ENCODE peak calls at places on chromosomes 12 and 14, in eight cellular contexts. Y is natural killer cell; R is GM23338; O is CD8-positive, alpha-beta T cell; Q is lower leg skin; K is thyroid gland; C is heart right ventricle; L is B cell. G is an unnamed sample.

GRCh38 chr14:33679461-33680225 is 271.2 kb downstream of the EGLN3 start:
- DNase-seq in Y (no peak), R (no peak), O (no peak), Q (no peak), K (no peak), C (no peak), L (no peak), G (no peak)

GRCh38 chr12:82593901-82594396 is 92.8 kb upstream of the TMTC2 start:
- DNase-seq in Y (no peak), R (no peak), O (no peak), Q (no peak), K (no peak), C (no peak), L (no peak), G (no peak)

GRCh38 chr14:84442481-84442880 is 1087.5 kb upstream of the FLRT2 start:
- DNase-seq in Y (no peak), R (no peak), O (no peak), Q (no peak), K (no peak), C (no peak), L (no peak), G (no peak)

GRCh38 chr12:11875414-11875935 is 195.3 kb upstream of the BCL2L14 start:
- DNase-seq in Y (no peak), R (no peak), O (no peak), Q (no peak), K (no peak), C (no peak), L (no peak), G (no peak)

GRCh38 chr12:111588010-111588409 is 11.1 kb downstream of the ATXN2 start:
- DNase-seq in Y (no peak), R (no peak), O (no peak), Q (no peak), K (no peak), C (no peak), L (no peak), G (no peak)

GRCh38 chr14:96989293-96989692 is 192.1 kb downstream of the VRK1 start:
- DNase-seq in Y (no peak), R (no peak), O (no peak), Q (no peak), K (no peak), C (no peak), L (no peak), G (no peak)

GRCh38 chr14:53510281-53510912 is 357.3 kb upstream of the DDHD1 start:
- DNase-seq in Y (no peak), R (no peak), O (no peak), Q (no peak), K (no peak), C (no peak), L (no peak), G (no peak)

GRCh38 chr12:86228656-86229055 is 27.5 kb downstream of the MGAT4C start:
- DNase-seq in Y (no peak), R (no peak), O (no peak), Q (no peak), K (no peak), C (no peak), L (no peak), G (no peak)

GRCh38 chr12:1840981-1841425 is 20.6 kb downstream of the LRTM2 start:
- DNase-seq in Y (no peak), R (no peak), O (no peak), Q (no peak), K (no peak), C (no peak), L (no peak), G (no peak)

GRCh38 chr12:8698830-8699330 is 1.1 kb downstream of the RIMKLB start:
- DNase-seq in Y (no peak), R (no peak), O (no peak), Q (no peak), K (no peak), C (no peak), L (no peak), G (no peak)

GRCh38 chr12:15563683-15564082 is 225.5 kb downstream of the EPS8 start:
- DNase-seq in Y (no peak), R (no peak), O (no peak), Q (no peak), K (no peak), C (no peak), L (no peak), G (no peak)

GRCh38 chr12:131672311-131672940 is 38.5 kb upstream of the SFSWAP start:
- DNase-seq in Y (no peak), R (no peak), O (no peak), Q (peak), K (no peak), C (no peak), L (no peak), G (peak)

GRCh38 chr14:55051165-55051425 is 352 bp upstream of the MAPK1IP1L start:
- DNase-seq in Y (no peak), R (no peak), O (no peak), Q (no peak), K (no peak), C (no peak), L (no peak), G (no peak)

GRCh38 chr12:117119592-117120198 is 20.5 kb upstream of the TESC start:
- DNase-seq in Y (no peak), R (peak), O (peak), Q (no peak), K (no peak), C (no peak), L (no peak), G (no peak)

GRCh38 chr12:80763874-80764273 is 47.2 kb downstream of the MYF5 start:
- DNase-seq in Y (no peak), R (peak), O (no peak), Q (no peak), K (peak), C (no peak), L (no peak), G (no peak)

GRCh38 chr14:77967110-77967509 is 167.2 kb downstream of the ADCK1 start:
- DNase-seq in Y (no peak), R (no peak), O (no peak), Q (no peak), K (no peak), C (no peak), L (no peak), G (no peak)

GRCh38 chr12:24823808-24824515 is 124.9 kb downstream of the BCAT1 start:
- DNase-seq in Y (no peak), R (no peak), O (no peak), Q (no peak), K (no peak), C (no peak), L (no peak), G (no peak)

GRCh38 chr12:56160160-56160763 is 2.1 kb downstream of the MYL6 start:
- DNase-seq in Y (peak), R (peak), O (peak), Q (no peak), K (no peak), C (no peak), L (no peak), G (no peak)

GRCh38 chr12:42086021-42086420 is 58.7 kb downstream of the GXYLT1 start:
- DNase-seq in Y (no peak), R (no peak), O (no peak), Q (no peak), K (no peak), C (no peak), L (no peak), G (no peak)

DNA sequence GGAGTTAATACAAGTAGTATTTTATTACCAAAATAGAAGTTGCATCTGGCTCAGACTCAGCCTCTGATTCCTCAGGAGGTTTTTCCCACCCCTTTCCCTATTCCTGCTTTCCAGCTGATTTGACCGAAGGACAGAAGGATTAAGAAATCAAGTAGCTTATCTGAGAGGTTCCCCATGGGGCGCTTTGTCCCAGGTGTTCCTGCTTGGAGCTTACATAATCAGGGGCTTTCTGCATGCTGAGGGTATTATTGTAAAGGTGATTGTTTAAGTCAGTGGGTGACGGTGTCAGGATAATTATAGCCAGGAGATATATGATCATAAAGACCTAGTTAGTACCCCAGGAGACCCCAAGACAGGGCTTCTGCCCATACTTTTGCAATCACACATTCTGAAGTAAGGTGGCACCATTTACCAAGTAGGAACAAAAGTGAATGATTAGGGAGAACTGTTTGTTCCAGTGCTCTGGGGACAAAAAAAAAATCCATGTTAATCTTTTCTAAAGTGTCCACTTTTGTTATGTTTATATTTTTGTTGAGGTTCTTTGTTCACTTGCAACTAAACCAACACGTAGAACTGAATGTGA is 921.3 kb downstream of the NRXN3 start:
- DNase-seq in Y (no peak), R (peak), O (no peak), Q (no peak), K (no peak), C (no peak), L (no peak), G (no peak)
- TF ChIP-seq CTCF in Y (no peak), R (peak), O (no peak), Q (no peak), K (no peak), C (no peak), L (no peak), G (peak)

GRCh38 chr14:94143239-94143638 is 13.8 kb upstream of the IFI27L2 start:
- DNase-seq in Y (no peak), R (peak), O (no peak), Q (peak), K (no peak), C (no peak), L (no peak), G (no peak)
- TF ChIP-seq CTCF in Y (no peak), R (peak), O (no peak), Q (no peak), K (no peak), C (peak), L (no peak), G (peak)

GRCh38 chr12:120686690-120687569 is at the start of gene MLEC:
- DNase-seq in Y (peak), R (peak), O (peak), Q (peak), K (peak), C (peak), L (peak), G (peak)

GRCh38 chr12:120687570-120688289 is 781 bp downstream of the MLEC start:
- DNase-seq in Y (peak), R (peak), O (peak), Q (no peak), K (peak), C (no peak), L (no peak), G (no peak)

GRCh38 chr12:120688527-120689071 is 1.6 kb downstream of the MLEC start:
- DNase-seq in Y (no peak), R (no peak), O (no peak), Q (no peak), K (peak), C (no peak), L (no peak), G (no peak)

GRCh38 chr12:120686151-120686689 is 729 bp upstream of the MLEC start:
- DNase-seq in Y (peak), R (peak), O (peak), Q (peak), K (peak), C (peak), L (peak), G (peak)

GRCh38 chr12:120684523-120684932 is 2.4 kb upstream of the MLEC start:
- DNase-seq in Y (no peak), R (no peak), O (no peak), Q (no peak), K (no peak), C (no peak), L (no peak), G (no peak)
- TF ChIP-seq CTCF in Y (no peak), R (no peak), O (no peak), Q (no peak), K (no peak), C (no peak), L (no peak), G (no peak)

GRCh38 chr12:115979851-115980250 is 297.6 kb downstream of the MED13L start:
- DNase-seq in Y (no peak), R (peak), O (no peak), Q (no peak), K (no peak), C (no peak), L (no peak), G (no peak)

GRCh38 chr12:115980339-115980738 is 297.2 kb downstream of the MED13L start:
- DNase-seq in Y (no peak), R (no peak), O (no peak), Q (no peak), K (no peak), C (no peak), L (no peak), G (no peak)

GRCh38 chr12:115979351-115979750 is 298.1 kb downstream of the MED13L start:
- DNase-seq in Y (no peak), R (no peak), O (no peak), Q (no peak), K (no peak), C (no peak), L (no peak), G (no peak)

GRCh38 chr12:115984607-115985006 is 292.9 kb downstream of the MED13L start:
- DNase-seq in Y (no peak), R (no peak), O (no peak), Q (no peak), K (no peak), C (no peak), L (no peak), G (no peak)

GRCh38 chr12:115983226-115983798 is 294.2 kb downstream of the MED13L start:
- DNase-seq in Y (no peak), R (peak), O (no peak), Q (no peak), K (no peak), C (no peak), L (no peak), G (no peak)
- TF ChIP-seq CTCF in Y (no peak), R (peak), O (no peak), Q (no peak), K (no peak), C (no peak), L (no peak), G (peak)